ENCODE peak calls at places on chromosomes 2 and 18, in five cellular contexts. One of them, this sample, is unnamed.

GRCh38 chr2:239309398-239310245 is 91.2 kb downstream of the HDAC4 start:
- DNase-seq in H7: no peak
- DNase-seq in breast epithelium: no peak
- DNase-seq in GM10248: no peak
- DNase-seq in RCC 7860: no peak
- DNase-seq in this sample: no peak

GRCh38 chr18:11119550-11119949 is 29.8 kb downstream of the PIEZO2 start:
- DNase-seq in GM10248: no peak
- DNase-seq in H7: no peak
- DNase-seq in RCC 7860: no peak
- DNase-seq in breast epithelium: no peak
- DNase-seq in this sample: no peak

GRCh38 chr2:137942037-137942784 is 22.1 kb upstream of the HNMT start:
- DNase-seq in GM10248: no peak
- DNase-seq in H7: no peak
- DNase-seq in breast epithelium: no peak
- DNase-seq in RCC 7860: no peak
- DNase-seq in this sample: no peak

GRCh38 chr2:29314816-29315571 is 199.8 kb downstream of the CLIP4 start:
- DNase-seq in RCC 7860: no peak
- DNase-seq in breast epithelium: no peak
- DNase-seq in GM10248: peak; percentile 58
- DNase-seq in H7: peak; percentile 52
- DNase-seq in this sample: peak; percentile 50

GRCh38 chr2:128026422-128027277 is 1.2 kb downstream of the SAP130 start:
- DNase-seq in breast epithelium: no peak
- DNase-seq in H7: no peak
- DNase-seq in RCC 7860: no peak
- DNase-seq in GM10248: no peak
- DNase-seq in this sample: no peak

GRCh38 chr2:129004485-129004884 is 685.8 kb upstream of the HS6ST1 start:
- DNase-seq in H7: no peak
- DNase-seq in RCC 7860: no peak
- DNase-seq in GM10248: no peak
- DNase-seq in breast epithelium: no peak
- DNase-seq in this sample: no peak

GRCh38 chr2:240469239-240469636 is 33.8 kb downstream of the GPC1 start:
- DNase-seq in breast epithelium: peak; percentile 2
- DNase-seq in H7: peak; percentile 82
- DNase-seq in GM10248: no peak
- DNase-seq in RCC 7860: no peak
- DNase-seq in this sample: peak; percentile 0

GRCh38 chr2:65049010-65049639 is 7.1 kb upstream of the CEP68 start:
- DNase-seq in GM10248: no peak
- DNase-seq in breast epithelium: no peak
- DNase-seq in H7: no peak
- DNase-seq in RCC 7860: no peak
- DNase-seq in this sample: no peak

GRCh38 chr2:196263181-196263747 is 91.9 kb upstream of the STK17B start:
- DNase-seq in GM10248: peak; percentile 34
- DNase-seq in H7: no peak
- DNase-seq in RCC 7860: peak; percentile 47
- DNase-seq in breast epithelium: peak; percentile 26
- DNase-seq in this sample: peak; percentile 52

GRCh38 chr18:54284967-54285785 is 15.9 kb downstream of the POLI start:
- DNase-seq in GM10248: peak; percentile 75
- DNase-seq in RCC 7860: peak; percentile 28
- DNase-seq in breast epithelium: no peak
- DNase-seq in H7: no peak
- DNase-seq in this sample: no peak

GRCh38 chr2:48479923-48480322 is 50.0 kb upstream of the STON1 start:
- DNase-seq in H7: no peak
- DNase-seq in GM10248: no peak
- DNase-seq in breast epithelium: no peak
- DNase-seq in RCC 7860: no peak
- DNase-seq in this sample: no peak

GRCh38 chr18:79353238-79353637 is 42.5 kb upstream of the NFATC1 start:
- DNase-seq in RCC 7860: no peak
- DNase-seq in GM10248: no peak
- DNase-seq in H7: peak; percentile 81
- DNase-seq in breast epithelium: no peak
- DNase-seq in this sample: no peak

GRCh38 chr2:239938651-239939486 is 86.3 kb downstream of the NDUFA10 start:
- DNase-seq in breast epithelium: no peak
- DNase-seq in H7: peak; percentile 67
- DNase-seq in GM10248: no peak
- DNase-seq in RCC 7860: no peak
- DNase-seq in this sample: no peak

GRCh38 chr2:237593036-237593435 is 2.5 kb upstream of the RAB17 start:
- DNase-seq in breast epithelium: no peak
- DNase-seq in RCC 7860: no peak
- DNase-seq in H7: no peak
- DNase-seq in GM10248: no peak
- DNase-seq in this sample: no peak

GRCh38 chr2:68714866-68715265 is 19.7 kb upstream of the ARHGAP25 start:
- DNase-seq in H7: no peak
- DNase-seq in RCC 7860: no peak
- DNase-seq in breast epithelium: no peak
- DNase-seq in GM10248: peak; percentile 42
- DNase-seq in this sample: no peak

GRCh38 chr2:8457092-8457481 is 224.8 kb upstream of the ID2 start:
- DNase-seq in H7: peak; percentile 59
- DNase-seq in RCC 7860: no peak
- DNase-seq in GM10248: no peak
- DNase-seq in breast epithelium: no peak
- DNase-seq in this sample: no peak

GRCh38 chr2:9288233-9288632 is 81.6 kb downstream of the ASAP2 start:
- DNase-seq in breast epithelium: no peak
- DNase-seq in H7: no peak
- DNase-seq in GM10248: no peak
- DNase-seq in RCC 7860: peak; percentile 96
- DNase-seq in this sample: no peak

This sample was measured in T-cell.